ENCODE peak calls at places on chromosomes 11 and 22, in four cellular contexts. One of them, this sample, is unnamed.

GRCh38 chr22:50016308-50016987 is 3.9 kb upstream of the IL17REL start:
- DNase-seq in A549: no peak
- DNase-seq in K562: no peak
- DNase-seq in HepG2: no peak
- DNase-seq in this sample: no peak

GRCh38 chr11:13335319-13335718 is 57.7 kb downstream of the BMAL1 start:
- DNase-seq in A549: peak; percentile 71
- DNase-seq in K562: peak; percentile 65
- DNase-seq in HepG2: peak; percentile 49
- DNase-seq in this sample: peak; percentile 83

GRCh38 chr11:76823481-76824028 is 37.2 kb upstream of the ACER3 start:
- DNase-seq in A549: peak; percentile 91
- DNase-seq in K562: peak; percentile 81
- DNase-seq in HepG2: peak; percentile 31
- DNase-seq in this sample: no peak

GRCh38 chr11:75273331-75273988 is 32.9 kb downstream of the TPBGL start:
- DNase-seq in A549: no peak
- DNase-seq in K562: no peak
- DNase-seq in HepG2: no peak
- DNase-seq in this sample: no peak

GRCh38 chr11:95917188-95918036 is 6.5 kb downstream of the MTMR2 start:
- DNase-seq in A549: no peak
- DNase-seq in K562: no peak
- DNase-seq in HepG2: no peak
- DNase-seq in this sample: no peak

GRCh38 chr11:74671520-74672196 is 59.6 kb downstream of the CHRDL2 start:
- DNase-seq in A549: no peak
- DNase-seq in K562: no peak
- DNase-seq in HepG2: no peak
- DNase-seq in this sample: no peak

GRCh38 chr11:73143126-73143838 is 1.2 kb upstream of the FCHSD2 start:
- DNase-seq in A549: no peak
- DNase-seq in K562: peak; percentile 64
- DNase-seq in HepG2: peak; percentile 67
- DNase-seq in this sample: no peak

GRCh38 chr11:1876361-1877063 is 15.2 kb downstream of the PRR33 start:
- DNase-seq in A549: peak; percentile 80
- DNase-seq in K562: peak; percentile 73
- DNase-seq in HepG2: peak; percentile 27
- DNase-seq in this sample: peak; percentile 77

GRCh38 chr11:59247535-59248227 is 35.0 kb upstream of the MPEG1 start:
- DNase-seq in A549: no peak
- DNase-seq in K562: no peak
- DNase-seq in HepG2: no peak
- DNase-seq in this sample: no peak

GRCh38 chr11:73359341-73359740 is 16.9 kb upstream of the RELT start:
- DNase-seq in A549: no peak
- DNase-seq in K562: no peak
- DNase-seq in HepG2: no peak
- DNase-seq in this sample: no peak

GRCh38 chr11:68651208-68651984 is 32.9 kb upstream of the GAL start:
- DNase-seq in A549: no peak
- DNase-seq in K562: no peak
- DNase-seq in HepG2: no peak
- DNase-seq in this sample: no peak

GRCh38 chr22:41888638-41889200 is 26.2 kb downstream of the SHISA8 start:
- DNase-seq in A549: no peak
- DNase-seq in K562: no peak
- DNase-seq in HepG2: no peak
- DNase-seq in this sample: no peak

GRCh38 chr22:38862375-38863329 is 9.4 kb downstream of the CBX6 start:
- DNase-seq in A549: no peak
- DNase-seq in K562: no peak
- DNase-seq in HepG2: no peak
- DNase-seq in this sample: peak; percentile 41

GRCh38 chr11:31995525-31996123 is 95.2 kb upstream of the RCN1 start:
- DNase-seq in A549: no peak
- DNase-seq in K562: no peak
- DNase-seq in HepG2: no peak
- DNase-seq in this sample: no peak

GRCh38 chr22:31340765-31341247 is 5.3 kb downstream of the PATZ1 start:
- DNase-seq in A549: no peak
- DNase-seq in K562: no peak
- DNase-seq in HepG2: no peak
- DNase-seq in this sample: no peak

GRCh38 chr11:102513869-102514268 is 16.7 kb downstream of the MMP7 start:
- DNase-seq in A549: no peak
- DNase-seq in K562: no peak
- DNase-seq in HepG2: no peak
- DNase-seq in this sample: no peak

GRCh38 chr11:80586464-80586863 is 1145.6 kb upstream of the TENM4 start:
- DNase-seq in A549: no peak
- DNase-seq in K562: no peak
- DNase-seq in HepG2: no peak
- DNase-seq in this sample: no peak

GRCh38 chr22:49555526-49555925 is 272.1 kb downstream of the BRD1 start:
- DNase-seq in A549: no peak
- DNase-seq in K562: no peak
- DNase-seq in HepG2: no peak
- DNase-seq in this sample: no peak

GRCh38 chr11:121716060-121716459 is 263.3 kb upstream of the SORL1-AS1 start:
- DNase-seq in A549: no peak
- DNase-seq in K562: no peak
- DNase-seq in HepG2: no peak
- DNase-seq in this sample: no peak

GRCh38 chr11:121715395-121715794 is 262.6 kb upstream of the SORL1-AS1 start:
- DNase-seq in A549: no peak
- DNase-seq in K562: no peak
- DNase-seq in HepG2: no peak
- DNase-seq in this sample: no peak

GRCh38 chr11:121711236-121711635 is 258.5 kb upstream of the SORL1-AS1 start:
- DNase-seq in A549: no peak
- DNase-seq in K562: no peak
- DNase-seq in HepG2: peak; percentile 83
- DNase-seq in this sample: no peak

GRCh38 chr11:121714356-121714755 is 261.6 kb upstream of the SORL1-AS1 start:
- DNase-seq in A549: no peak
- DNase-seq in K562: no peak
- DNase-seq in HepG2: no peak
- DNase-seq in this sample: no peak

GRCh38 chr11:121711900-121712424 is 259.2 kb upstream of the SORL1-AS1 start:
- DNase-seq in A549: no peak
- DNase-seq in K562: no peak
- DNase-seq in HepG2: peak; percentile 74
- DNase-seq in this sample: no peak
- TF ChIP-seq CTCF in A549: no peak
- TF ChIP-seq CTCF in K562: no peak
- TF ChIP-seq CTCF in HepG2: no peak
- TF ChIP-seq CTCF in this sample: no peak

GRCh38 chr11:7540830-7541555 is 27.2 kb downstream of the PPFIBP2 start:
- DNase-seq in A549: no peak
- DNase-seq in K562: no peak
- DNase-seq in HepG2: no peak
- DNase-seq in this sample: no peak

GRCh38 chr11:7537260-7537659 is 23.5 kb downstream of the PPFIBP2 start:
- DNase-seq in A549: no peak
- DNase-seq in K562: no peak
- DNase-seq in HepG2: no peak
- DNase-seq in this sample: no peak

GRCh38 chr11:7538023-7538422 is 24.2 kb downstream of the PPFIBP2 start:
- DNase-seq in A549: no peak
- DNase-seq in K562: no peak
- DNase-seq in HepG2: no peak
- DNase-seq in this sample: no peak

GRCh38 chr11:7536102-7536501 is 22.3 kb downstream of the PPFIBP2 start:
- DNase-seq in A549: peak; percentile 60
- DNase-seq in K562: peak; percentile 32
- DNase-seq in HepG2: no peak
- DNase-seq in this sample: peak; percentile 49

GRCh38 chr11:7538466-7539454 is 25.0 kb downstream of the PPFIBP2 start:
- DNase-seq in A549: no peak
- DNase-seq in K562: no peak
- DNase-seq in HepG2: no peak
- DNase-seq in this sample: no peak
- TF ChIP-seq HMGXB4 in A549: no peak
- TF ChIP-seq HMGXB4 in K562: no peak
- TF ChIP-seq HMGXB4 in HepG2: no peak
- TF ChIP-seq HMGXB4 in this sample: no peak

GRCh38 chr11:63670738-63671321 is 346 bp downstream of the ATL3 start:
- DNase-seq in A549: peak; percentile 62
- DNase-seq in K562: peak; percentile 57
- DNase-seq in HepG2: no peak
- DNase-seq in this sample: peak; percentile 48
- TF ChIP-seq CTCF in A549: peak; percentile 66
- TF ChIP-seq CTCF in K562: peak; percentile 40
- TF ChIP-seq CTCF in HepG2: no peak
- TF ChIP-seq CTCF in this sample: no peak

DNA sequence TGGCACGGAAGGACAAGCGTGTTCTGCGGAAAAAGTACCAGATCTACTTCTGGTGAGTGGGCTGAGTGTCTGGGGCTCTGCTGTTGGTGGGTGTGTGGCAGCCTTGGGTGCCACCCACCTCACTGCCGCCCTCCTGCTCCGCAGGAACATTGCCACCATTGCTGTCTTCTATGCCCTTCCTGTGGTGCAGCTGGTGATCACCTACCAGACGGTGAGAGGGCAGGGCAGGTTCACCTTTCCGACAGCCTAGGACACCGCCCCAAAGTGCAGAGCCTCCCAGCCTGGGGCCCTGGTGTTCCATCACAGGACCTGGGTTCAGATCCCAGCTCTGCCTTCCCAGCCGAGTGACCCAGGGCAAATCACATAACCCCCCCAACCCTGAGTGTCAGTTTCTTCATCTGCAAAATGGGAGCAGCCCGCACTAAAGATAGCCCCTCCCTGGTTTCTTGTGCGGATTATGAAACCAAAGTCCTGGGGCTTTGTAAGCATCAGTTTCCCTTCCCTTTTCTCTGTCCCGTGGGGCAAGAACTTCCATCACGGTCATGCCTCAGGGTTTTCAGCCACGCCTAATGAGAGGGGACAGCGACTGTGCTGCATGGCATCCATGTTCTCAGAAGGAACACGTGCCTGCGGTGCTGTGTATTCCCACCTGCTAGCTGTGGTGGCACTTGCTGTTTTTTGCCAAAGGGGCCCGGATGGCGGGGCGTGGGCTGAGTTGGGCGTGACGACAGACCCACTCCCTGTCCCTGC is 9.8 kb upstream of the TAGLN start:
- DNase-seq in A549: no peak
- DNase-seq in K562: no peak
- DNase-seq in HepG2: no peak
- DNase-seq in this sample: no peak
- TF ChIP-seq HMGXB4 in A549: no peak
- TF ChIP-seq HMGXB4 in K562: no peak
- TF ChIP-seq HMGXB4 in HepG2: no peak
- TF ChIP-seq HMGXB4 in this sample: no peak

This sample was measured in WTC11.